ENCODE peak calls at places on chromosome 4, in four cellular contexts. B is HTR-8/SVneo, C is Right ventricle myocardium superior, F is mammary epithelial cell. J is an unnamed sample.

GRCh38 chr4:172708184-172708583 is 460.4 kb upstream of the GALNT7 start:
- DNase-seq in B (no peak), C (no peak), F (no peak), J (no peak)

GRCh38 chr4:165209796-165210195 is 2.4 kb downstream of the KLHL2 start:
- DNase-seq in C (no peak), B (no peak), F (no peak), J (no peak)

GRCh38 chr4:13524504-13525243 is 19.6 kb downstream of the NKX3-2 start:
- DNase-seq in C (no peak), F (no peak), B (no peak), J (no peak)

GRCh38 chr4:108008721-108009120 is 19.0 kb downstream of the HADH start:
- DNase-seq in F (peak; percentile 79), B (no peak), C (no peak), J (peak; percentile 88)

GRCh38 chr4:78684196-78685079 is 91.7 kb upstream of the BMP2K start:
- DNase-seq in B (peak; percentile 24), F (no peak), C (no peak), J (no peak)

GRCh38 chr4:83217721-83218522 is 66.7 kb downstream of the COQ2 start:
- DNase-seq in C (no peak), B (peak; percentile 5), F (no peak), J (peak; percentile 49)

GRCh38 chr4:167177925-167178324 is 56.4 kb downstream of the SPOCK3 start:
- DNase-seq in F (no peak), C (no peak), B (no peak), J (no peak)

GRCh38 chr4:77349796-77350195 is 192.8 kb downstream of the CCNG2 start:
- DNase-seq in F (peak; percentile 82), C (no peak), B (no peak), J (peak; percentile 96)

GRCh38 chr4:3256230-3257124 is 7.5 kb downstream of the MSANTD1 start:
- DNase-seq in C (peak; percentile 33), B (no peak), F (no peak), J (no peak)

GRCh38 chr4:169440446-169440845 is 169.7 kb upstream of the SH3RF1 start:
- DNase-seq in B (no peak), C (no peak), F (no peak), J (no peak)

GRCh38 chr4:1253831-1254230 is 4.9 kb upstream of the CTBP1 start:
- DNase-seq in B (no peak), C (no peak), F (no peak), J (no peak)

GRCh38 chr4:71229477-71230257 is 109.2 kb upstream of the SLC4A4 start:
- DNase-seq in F (no peak), C (no peak), B (peak; percentile 12), J (peak; percentile 41)

GRCh38 chr4:92235741-92236140 is 68.0 kb upstream of the GRID2 start:
- DNase-seq in B (no peak), C (no peak), F (no peak), J (no peak)

GRCh38 chr4:112951362-112951962 is 98.0 kb upstream of the ANK2 start:
- DNase-seq in F (no peak), C (no peak), B (peak; percentile 12), J (peak; percentile 23)

GRCh38 chr4:18882468-18882867 is 860.9 kb upstream of the LCORL start:
- DNase-seq in B (peak; percentile 51), F (peak; percentile 59), C (no peak), J (peak; percentile 74)

GRCh38 chr4:180640193-180640592 is 1603.0 kb upstream of the TENM3 start:
- DNase-seq in F (no peak), C (no peak), B (no peak), J (no peak)

GRCh38 chr4:157980158-157980557 is 192.7 kb downstream of the GASK1B start:
- DNase-seq in B (no peak), C (no peak), F (no peak), J (no peak)

GRCh38 chr4:122514671-122515070 is 58.1 kb upstream of the IL2 start:
- DNase-seq in F (no peak), B (no peak), C (no peak), J (no peak)

GRCh38 chr4:88900432-88900831 is 156.6 kb downstream of the FAM13A start:
- DNase-seq in F (peak; percentile 20), B (no peak), C (no peak), J (peak; percentile 29)

GRCh38 chr4:65791807-65792308 is 121.6 kb upstream of the EPHA5 start:
- DNase-seq in F (peak; percentile 4), C (no peak), B (no peak), J (peak; percentile 2)

GRCh38 chr4:7155611-7156071 is 36.7 kb upstream of the SORCS2 start:
- DNase-seq in F (peak; percentile 72), B (no peak), C (no peak), J (no peak)

GRCh38 chr4:86398187-86398586 is 38.3 kb upstream of the MAPK10 start:
- DNase-seq in C (no peak), B (no peak), F (no peak), J (no peak)

GRCh38 chr4:472881-473574 is 25.9 kb downstream of the ZNF721 start:
- DNase-seq in C (no peak), F (peak; percentile 11), B (no peak), J (peak; percentile 9)

GRCh38 chr4:38365748-38366310 is 298.2 kb upstream of the KLF3 start:
- DNase-seq in B (no peak), C (no peak), F (no peak), J (no peak)

GRCh38 chr4:150268444-150268843 is 190.2 kb downstream of the DCLK2 start:
- DNase-seq in F (peak; percentile 24), B (no peak), C (no peak), J (peak; percentile 32)

GRCh38 chr4:179855471-179855870 is 2387.7 kb upstream of the TENM3 start:
- DNase-seq in F (no peak), C (no peak), B (no peak), J (no peak)

GRCh38 chr4:186249785-186250739 is 15.9 kb upstream of the F11 start:
- DNase-seq in C (no peak), F (peak; percentile 4), B (no peak), J (peak; percentile 58)